ENCODE peak calls at places on chromosomes 1 and 21, in six cellular contexts. F is WTC11, A is GM12878, C is K562, W is GM23338, Y is H1. Z is an unnamed sample.

GRCh38 chr1:47416319-47417128 is 439 bp downstream of the FOXE3 start:
- DNase-seq in F (no peak), A (no peak), C (no peak), W (peak; percentile 58), Y (peak; percentile 77), Z (no peak)

GRCh38 chr1:3237994-3238704 is 169.1 kb downstream of the PRDM16 start:
- DNase-seq in F (no peak), A (no peak), C (no peak), W (no peak), Y (no peak), Z (peak; percentile 80)

GRCh38 chr21:45037986-45038385 is 36.4 kb upstream of the ADARB1 start:
- DNase-seq in F (no peak), A (no peak), C (no peak), W (no peak), Y (no peak), Z (no peak)

GRCh38 chr1:116832268-116832931 is 77.3 kb upstream of the PTGFRN start:
- DNase-seq in F (no peak), A (no peak), C (no peak), W (peak; percentile 76), Y (no peak), Z (no peak)

GRCh38 chr21:36852293-36852692 is 114.2 kb downstream of the HLCS start:
- DNase-seq in F (no peak), A (no peak), C (no peak), W (peak; percentile 15), Y (no peak), Z (no peak)

GRCh38 chr1:40782371-40782956 is 1.1 kb upstream of the KCNQ4 start:
- DNase-seq in F (peak; percentile 58), A (no peak), C (no peak), W (peak; percentile 73), Y (peak; percentile 76), Z (no peak)

GRCh38 chr1:225450491-225451191 is 22.8 kb upstream of the LBR start:
- DNase-seq in F (no peak), A (no peak), C (no peak), W (no peak), Y (no peak), Z (peak; percentile 78)

GRCh38 chr1:111990878-111991760 is 1.7 kb upstream of the KCND3 start:
- DNase-seq in F (peak; percentile 67), A (no peak), C (peak; percentile 33), W (peak; percentile 82), Y (peak; percentile 80), Z (peak; percentile 11)

GRCh38 chr1:155307247-155307740 is 1.4 kb upstream of the FDPS start:
- DNase-seq in F (no peak), A (no peak), C (no peak), W (peak; percentile 85), Y (no peak), Z (peak; percentile 85)

GRCh38 chr1:89987170-89987819 is 7.6 kb upstream of the ZNF326 start:
- DNase-seq in F (peak; percentile 30), A (peak; percentile 45), C (peak; percentile 73), W (peak; percentile 85), Y (no peak), Z (peak; percentile 62)

GRCh38 chr1:63747445-63747844 is 26.4 kb upstream of the ROR1 start:
- DNase-seq in F (no peak), A (no peak), C (no peak), W (no peak), Y (no peak), Z (no peak)

GRCh38 chr1:98672184-98672583 is 10.7 kb downstream of the SNX7 start:
- DNase-seq in F (no peak), A (no peak), C (no peak), W (no peak), Y (no peak), Z (no peak)

GRCh38 chr1:9196129-9197040 is 38.2 kb upstream of the H6PD start:
- DNase-seq in F (peak; percentile 75), A (peak; percentile 67), C (peak; percentile 65), W (peak; percentile 90), Y (peak; percentile 82), Z (peak; percentile 72)
- TF ChIP-seq CREB1 in F (no peak), A (peak; percentile 41), C (no peak), W (no peak), Y (no peak), Z (no peak)

GRCh38 chr1:36471830-36472641 is 7.9 kb upstream of the MRPS15 start:
- DNase-seq in F (no peak), A (no peak), C (no peak), W (peak; percentile 29), Y (no peak), Z (no peak)
- TF ChIP-seq CREB1 in F (no peak), A (no peak), C (no peak), W (no peak), Y (no peak), Z (no peak)

GRCh38 chr1:16117369-16117768 is 38.5 kb downstream of the EPHA2 start:
- DNase-seq in F (no peak), A (no peak), C (no peak), W (no peak), Y (no peak), Z (no peak)

GRCh38 chr1:16117936-16118335 is 37.9 kb downstream of the EPHA2 start:
- DNase-seq in F (no peak), A (no peak), C (no peak), W (no peak), Y (no peak), Z (no peak)

GRCh38 chr1:16119926-16120325 is 35.9 kb downstream of the EPHA2 start:
- DNase-seq in F (no peak), A (no peak), C (no peak), W (no peak), Y (peak; percentile 43), Z (no peak)

GRCh38 chr1:16119504-16119903 is 36.4 kb downstream of the EPHA2 start:
- DNase-seq in F (no peak), A (no peak), C (no peak), W (no peak), Y (no peak), Z (no peak)

DNA sequence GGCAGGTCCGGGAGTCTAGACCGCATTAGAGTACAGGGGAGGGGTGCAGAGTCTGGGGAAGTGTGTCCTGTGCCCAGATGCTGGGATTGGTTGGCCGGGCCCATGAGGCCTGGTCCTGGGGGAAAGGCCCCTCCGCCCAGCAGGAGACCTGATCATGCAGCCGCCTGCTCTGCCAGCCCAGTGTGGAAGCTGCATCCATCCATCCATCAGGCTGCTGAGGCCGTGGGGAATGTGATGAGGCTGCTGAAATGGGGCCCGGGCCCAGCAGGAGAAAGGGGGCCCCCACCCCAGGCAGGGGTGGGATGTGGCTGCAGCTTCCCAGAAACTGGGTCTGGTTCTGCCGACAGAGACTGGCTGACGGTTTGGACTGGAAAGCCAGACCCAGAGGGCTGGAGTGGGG is 37.2 kb downstream of the EPHA2 start:
- DNase-seq in F (no peak), A (no peak), C (no peak), W (no peak), Y (no peak), Z (no peak)
- TF ChIP-seq CREB1 in F (no peak), A (no peak), C (no peak), W (no peak), Y (no peak), Z (no peak)

GRCh38 chr1:175360016-175360415 is 167.4 kb upstream of the KIAA0040 start:
- DNase-seq in F (no peak), A (no peak), C (no peak), W (no peak), Y (no peak), Z (no peak)

GRCh38 chr1:175364424-175365076 is 172.0 kb upstream of the KIAA0040 start:
- DNase-seq in F (no peak), A (peak; percentile 41), C (no peak), W (no peak), Y (no peak), Z (no peak)

GRCh38 chr1:175367039-175367758 is 174.6 kb upstream of the KIAA0040 start:
- DNase-seq in F (no peak), A (no peak), C (no peak), W (no peak), Y (no peak), Z (no peak)

GRCh38 chr1:175367896-175368295 is 175.3 kb upstream of the KIAA0040 start:
- DNase-seq in F (no peak), A (no peak), C (no peak), W (no peak), Y (no peak), Z (no peak)

DNA sequence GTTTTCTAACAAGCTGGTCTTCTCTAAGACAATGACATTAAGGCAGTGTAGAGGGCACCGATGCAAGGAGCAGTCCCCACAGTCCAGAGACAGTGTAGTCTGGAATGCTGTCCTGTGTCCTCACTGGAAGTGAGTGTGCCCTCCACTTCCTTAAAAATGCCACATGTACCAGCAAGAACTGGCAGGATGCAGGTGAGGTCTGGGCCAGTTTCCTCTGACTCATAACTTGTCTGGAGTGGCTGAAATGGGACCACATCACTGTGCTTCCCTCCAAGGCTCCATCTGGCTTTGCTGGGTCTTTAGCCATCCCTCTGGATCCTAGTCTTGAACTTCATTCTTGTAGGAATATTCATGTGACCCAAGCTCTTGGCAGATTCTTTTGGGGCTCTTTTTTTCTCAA is 170.5 kb upstream of the KIAA0040 start:
- DNase-seq in F (no peak), A (no peak), C (no peak), W (no peak), Y (no peak), Z (no peak)
- TF ChIP-seq CREB1 in F (no peak), A (no peak), C (no peak), W (no peak), Y (no peak), Z (no peak)

GRCh38 chr1:54415986-54416385 is 9.8 kb upstream of the SSBP3 start:
- DNase-seq in F (no peak), A (no peak), C (no peak), W (no peak), Y (no peak), Z (no peak)

GRCh38 chr1:54415533-54415932 is 9.3 kb upstream of the SSBP3 start:
- DNase-seq in F (no peak), A (no peak), C (no peak), W (no peak), Y (no peak), Z (no peak)

GRCh38 chr1:54410359-54410758 is 4.2 kb upstream of the SSBP3 start:
- DNase-seq in F (no peak), A (no peak), C (no peak), W (no peak), Y (no peak), Z (no peak)

GRCh38 chr1:54413732-54414131 is 7.5 kb upstream of the SSBP3 start:
- DNase-seq in F (no peak), A (no peak), C (no peak), W (no peak), Y (no peak), Z (no peak)

GRCh38 chr1:54413295-54413694 is 7.1 kb upstream of the SSBP3 start:
- DNase-seq in F (no peak), A (no peak), C (no peak), W (no peak), Y (no peak), Z (peak; percentile 39)
- TF ChIP-seq CREB1 in F (no peak), A (no peak), C (no peak), W (no peak), Y (no peak), Z (no peak)

GRCh38 chr1:56301791-56302190 is 277.6 kb downstream of the PLPP3 start:
- DNase-seq in F (no peak), A (no peak), C (no peak), W (no peak), Y (no peak), Z (no peak)
- TF ChIP-seq CREB1 in F (no peak), A (no peak), C (no peak), W (no peak), Y (no peak), Z (no peak)

Z was measured in HepG2.